ENCODE peak calls at places on chromosomes 11 and 22, in ten cellular contexts. I is activated T-cell treated with anti-CD3 and anti-CD28 coated beads for 1 hour; J is T-cell; T is GDM1; Y is CD8-positive, alpha-beta T cell; X is colonic mucosa; V is EL; U is fibroblast of lung; E is cardiac muscle cell; L is progenitor cell of endocrine pancreas. M is an unnamed sample.

GRCh38 chr11:57493507-57494503 is 21.7 kb downstream of the SLC43A1 start:
- DNase-seq in I (peak; percentile 64), J (peak; percentile 48), T (peak; percentile 9), Y (peak; percentile 66), X (peak; percentile 65), V (peak; percentile 31), U (no peak), E (peak; percentile 43), L (peak; percentile 86), M (peak; percentile 70)

GRCh38 chr11:12219732-12220131 is 109.3 kb downstream of the MICAL2 start:
- DNase-seq in I (no peak), J (no peak), T (no peak), Y (no peak), X (no peak), V (no peak), U (no peak), E (peak; percentile 81), L (no peak), M (no peak)

GRCh38 chr11:87180743-87181142 is 143.0 kb downstream of the TMEM135 start:
- DNase-seq in I (no peak), J (no peak), T (no peak), Y (no peak), X (no peak), V (peak; percentile 47), U (peak; percentile 43), E (peak; percentile 73), L (no peak), M (no peak)

GRCh38 chr22:43858156-43858895 is 4.0 kb downstream of the SULT4A1 start:
- DNase-seq in I (no peak), J (no peak), T (no peak), Y (no peak), X (no peak), V (no peak), U (no peak), E (no peak), L (no peak), M (no peak)

GRCh38 chr22:44990810-44991209 is 19.0 kb downstream of the PHF21B start:
- DNase-seq in I (no peak), J (no peak), T (no peak), Y (no peak), X (no peak), V (no peak), U (no peak), E (no peak), L (no peak), M (no peak)

GRCh38 chr11:14323118-14323676 is 35.8 kb downstream of the RRAS2 start:
- DNase-seq in I (no peak), J (no peak), T (no peak), Y (no peak), X (no peak), V (no peak), U (no peak), E (no peak), L (no peak), M (no peak)

GRCh38 chr11:13955971-13956421 is 6.5 kb upstream of the SPON1 start:
- DNase-seq in I (peak; percentile 49), J (no peak), T (no peak), Y (peak; percentile 54), X (peak; percentile 69), V (peak; percentile 61), U (peak; percentile 83), E (peak; percentile 84), L (peak; percentile 24), M (no peak)

GRCh38 chr11:59550842-59551650 is 39.7 kb downstream of the OR4D9 start:
- DNase-seq in I (peak; percentile 67), J (peak; percentile 65), T (no peak), Y (peak; percentile 70), X (peak; percentile 84), V (peak; percentile 95), U (peak; percentile 95), E (peak; percentile 91), L (peak; percentile 67), M (peak; percentile 87)

GRCh38 chr11:60844870-60845221 is 2.9 kb downstream of the CCDC86 start:
- DNase-seq in I (no peak), J (no peak), T (no peak), Y (no peak), X (no peak), V (no peak), U (no peak), E (no peak), L (no peak), M (no peak)

GRCh38 chr22:38881464-38881871 is 9.5 kb upstream of the CBX6 start:
- DNase-seq in I (no peak), J (no peak), T (no peak), Y (no peak), X (peak; percentile 46), V (peak; percentile 50), U (peak; percentile 97), E (peak; percentile 93), L (no peak), M (no peak)

GRCh38 chr11:108122166-108122628 is 830 bp downstream of the ACAT1 start:
- DNase-seq in I (no peak), J (no peak), T (no peak), Y (no peak), X (peak; percentile 45), V (peak; percentile 31), U (peak; percentile 34), E (peak; percentile 32), L (no peak), M (no peak)

GRCh38 chr11:106461839-106462545 is 384.5 kb downstream of the AASDHPPT start:
- DNase-seq in I (no peak), J (no peak), T (no peak), Y (no peak), X (no peak), V (peak; percentile 31), U (peak; percentile 22), E (peak; percentile 75), L (no peak), M (no peak)

GRCh38 chr11:59680287-59681154 is 11.7 kb upstream of the PATL1 start:
- DNase-seq in I (peak; percentile 19), J (peak; percentile 11), T (peak; percentile 72), Y (peak; percentile 36), X (peak; percentile 82), V (peak; percentile 76), U (peak; percentile 87), E (peak; percentile 90), L (peak; percentile 42), M (peak; percentile 73)

GRCh38 chr11:62352355-62353336 is 15.4 kb downstream of the ASRGL1 start:
- DNase-seq in I (no peak), J (no peak), T (no peak), Y (no peak), X (no peak), V (no peak), U (no peak), E (no peak), L (no peak), M (no peak)

GRCh38 chr11:93444671-93445073 is 98.5 kb downstream of the SMCO4 start:
- DNase-seq in I (no peak), J (no peak), T (no peak), Y (no peak), X (peak; percentile 40), V (no peak), U (no peak), E (peak; percentile 23), L (peak; percentile 38), M (peak; percentile 82)

GRCh38 chr11:32006799-32007388 is 84.0 kb upstream of the RCN1 start:
- DNase-seq in I (no peak), J (no peak), T (peak; percentile 12), Y (no peak), X (no peak), V (peak; percentile 65), U (peak; percentile 55), E (peak; percentile 63), L (no peak), M (no peak)

GRCh38 chr11:70579376-70579955 is 181.1 kb downstream of the CTTN start:
- DNase-seq in I (no peak), J (no peak), T (no peak), Y (no peak), X (no peak), V (no peak), U (no peak), E (no peak), L (no peak), M (peak; percentile 29)

GRCh38 chr11:95661159-95661558 is 128.4 kb downstream of the FAM76B start:
- DNase-seq in I (no peak), J (no peak), T (peak; percentile 0), Y (no peak), X (no peak), V (no peak), U (no peak), E (no peak), L (no peak), M (no peak)

GRCh38 chr22:35742342-35743100 is 24.8 kb downstream of the APOL5 start:
- DNase-seq in I (no peak), J (no peak), T (no peak), Y (no peak), X (no peak), V (peak; percentile 89), U (peak; percentile 76), E (peak; percentile 70), L (no peak), M (no peak)

GRCh38 chr11:23688835-23689234 is 808.0 kb upstream of the LUZP2 start:
- DNase-seq in I (no peak), J (no peak), T (no peak), Y (no peak), X (no peak), V (peak; percentile 73), U (peak; percentile 26), E (peak; percentile 27), L (no peak), M (no peak)

GRCh38 chr11:82523141-82523540 is 210.5 kb downstream of the FAM181B start:
- DNase-seq in I (no peak), J (no peak), T (no peak), Y (no peak), X (no peak), V (no peak), U (no peak), E (no peak), L (no peak), M (peak; percentile 59)

GRCh38 chr11:118434123-118434552 is 2.2 kb upstream of the KMT2A start:
- DNase-seq in I (no peak), J (no peak), T (no peak), Y (no peak), X (no peak), V (no peak), U (peak; percentile 56), E (peak; percentile 48), L (no peak), M (no peak)

GRCh38 chr11:115926601-115927000 is 422.4 kb upstream of the CADM1 start:
- DNase-seq in I (no peak), J (no peak), T (no peak), Y (no peak), X (no peak), V (no peak), U (no peak), E (no peak), L (no peak), M (no peak)

GRCh38 chr22:30279389-30279788 is 9.9 kb downstream of the CASTOR1 start:
- DNase-seq in I (no peak), J (no peak), T (no peak), Y (no peak), X (no peak), V (no peak), U (no peak), E (peak; percentile 52), L (no peak), M (no peak)

GRCh38 chr11:121889931-121890330 is 226.1 kb downstream of the BLID start:
- DNase-seq in I (no peak), J (no peak), T (no peak), Y (no peak), X (no peak), V (peak; percentile 65), U (peak; percentile 57), E (peak; percentile 43), L (no peak), M (no peak)

GRCh38 chr22:31044262-31044861 is 36.8 kb upstream of the SMTN start:
- DNase-seq in I (no peak), J (no peak), T (no peak), Y (no peak), X (peak; percentile 31), V (no peak), U (peak; percentile 47), E (peak; percentile 77), L (no peak), M (no peak)

GRCh38 chr22:37014835-37015586 is 4.2 kb downstream of the TST start:
- DNase-seq in I (no peak), J (no peak), T (no peak), Y (no peak), X (no peak), V (no peak), U (peak; percentile 18), E (no peak), L (no peak), M (no peak)

GRCh38 chr11:17972987-17973386 is 39.9 kb downstream of the SERGEF start:
- DNase-seq in I (no peak), J (no peak), T (no peak), Y (no peak), X (peak; percentile 20), V (peak; percentile 83), U (peak; percentile 94), E (peak; percentile 92), L (peak; percentile 21), M (peak; percentile 73)

M was measured in ecto neural progenitor cell.